ENCODE peak calls at places on chromosomes 2 and 18, in nine cellular contexts. I is left lung, O is GM13977, W is astrocyte of the cerebellum, P is AG10803, S is coronary artery, A is progenitor cell of endocrine pancreas, B is fibroblast of villous mesenchyme, U is PC-9. Q is an unnamed sample.

GRCh38 chr2:95043300-95043786 is 17.8 kb downstream of the MAL start:
- DNase-seq in I (no peak), O (peak), W (peak), P (peak), S (peak), A (no peak), B (peak), U (peak), Q (peak)

GRCh38 chr18:21741511-21742322 is 1.1 kb downstream of the MIB1 start:
- DNase-seq in I (peak), O (peak), W (no peak), P (peak), S (no peak), A (peak), B (peak), U (peak), Q (peak)

GRCh38 chr2:39787950-39788349 is 8.9 kb upstream of the THUMPD2 start:
- DNase-seq in I (no peak), O (no peak), W (no peak), P (no peak), S (no peak), A (no peak), B (no peak), U (no peak), Q (no peak)

GRCh38 chr2:10918661-10919414 is 7.1 kb downstream of the KCNF1 start:
- DNase-seq in I (no peak), O (no peak), W (no peak), P (no peak), S (no peak), A (no peak), B (peak), U (no peak), Q (peak)

GRCh38 chr2:4653989-4654388 is 950.6 kb downstream of the DCDC2C start:
- DNase-seq in I (no peak), O (no peak), W (no peak), P (no peak), S (no peak), A (no peak), B (no peak), U (no peak), Q (no peak)

GRCh38 chr2:103009861-103010260 is 248.0 kb downstream of the TMEM182 start:
- DNase-seq in I (no peak), O (no peak), W (no peak), P (no peak), S (no peak), A (no peak), B (no peak), U (no peak), Q (no peak)

GRCh38 chr2:233100192-233100998 is 40.3 kb downstream of the INPP5D start:
- DNase-seq in I (no peak), O (peak), W (no peak), P (no peak), S (no peak), A (no peak), B (no peak), U (no peak), Q (no peak)

GRCh38 chr2:239181601-239182471 is 219.0 kb downstream of the HDAC4 start:
- DNase-seq in I (no peak), O (no peak), W (no peak), P (no peak), S (peak), A (no peak), B (no peak), U (no peak), Q (no peak)

GRCh38 chr2:161990741-161991140 is 83.3 kb downstream of the DPP4 start:
- DNase-seq in I (no peak), O (no peak), W (peak), P (peak), S (no peak), A (no peak), B (peak), U (no peak), Q (peak)

GRCh38 chr2:23351388-23352141 is 33.4 kb upstream of the KLHL29 start:
- DNase-seq in I (peak), O (peak), W (peak), P (peak), S (peak), A (peak), B (peak), U (peak), Q (peak)

GRCh38 chr18:79572093-79572780 is 107.4 kb upstream of the CTDP1 start:
- DNase-seq in I (peak), O (no peak), W (no peak), P (no peak), S (peak), A (no peak), B (no peak), U (no peak), Q (no peak)

GRCh38 chr2:105308785-105309540 is 20.6 kb downstream of the TGFBRAP1 start:
- DNase-seq in I (peak), O (no peak), W (no peak), P (no peak), S (no peak), A (no peak), B (peak), U (no peak), Q (no peak)

GRCh38 chr18:63111549-63112402 is 207.8 kb downstream of the BCL2 start:
- DNase-seq in I (no peak), O (no peak), W (no peak), P (no peak), S (no peak), A (no peak), B (no peak), U (no peak), Q (peak)

GRCh38 chr18:75204262-75204977 is 4.5 kb downstream of the PTGR3 start:
- DNase-seq in I (peak), O (peak), W (no peak), P (no peak), S (no peak), A (no peak), B (peak), U (no peak), Q (no peak)

GRCh38 chr2:9819551-9819950 is 23.7 kb upstream of the TAF1B start:
- DNase-seq in I (no peak), O (no peak), W (no peak), P (no peak), S (no peak), A (no peak), B (no peak), U (no peak), Q (no peak)

GRCh38 chr2:196330645-196331044 is 159.3 kb upstream of the STK17B start:
- DNase-seq in I (no peak), O (no peak), W (no peak), P (no peak), S (no peak), A (no peak), B (no peak), U (no peak), Q (no peak)

GRCh38 chr2:19897623-19898245 is 4.0 kb downstream of the TTC32 start:
- DNase-seq in I (no peak), O (no peak), W (no peak), P (no peak), S (no peak), A (no peak), B (no peak), U (no peak), Q (no peak)

GRCh38 chr2:11678306-11678960 is 8.4 kb upstream of the NTSR2 start:
- DNase-seq in I (no peak), O (no peak), W (no peak), P (no peak), S (peak), A (no peak), B (no peak), U (no peak), Q (no peak)

GRCh38 chr18:76490701-76491171 is 4.3 kb downstream of the ZNF516 start:
- DNase-seq in I (peak), O (peak), W (no peak), P (no peak), S (no peak), A (peak), B (no peak), U (peak), Q (peak)

GRCh38 chr2:221492606-221493005 is 79.5 kb downstream of the EPHA4 start:
- DNase-seq in I (no peak), O (no peak), W (no peak), P (peak), S (no peak), A (no peak), B (no peak), U (no peak), Q (peak)

GRCh38 chr18:25467226-25468065 is 115.5 kb upstream of the ZNF521 start:
- DNase-seq in I (no peak), O (no peak), W (no peak), P (peak), S (no peak), A (no peak), B (no peak), U (no peak), Q (no peak)

GRCh38 chr2:42046819-42047487 is 868 bp upstream of the PKDCC start:
- DNase-seq in I (no peak), O (no peak), W (no peak), P (no peak), S (no peak), A (peak), B (peak), U (no peak), Q (peak)

GRCh38 chr2:76579911-76580310 is 869.2 kb upstream of the GCFC2 start:
- DNase-seq in I (no peak), O (no peak), W (no peak), P (no peak), S (no peak), A (no peak), B (no peak), U (no peak), Q (no peak)

GRCh38 chr2:128577141-128577930 is 258.7 kb upstream of the HS6ST1 start:
- DNase-seq in I (no peak), O (no peak), W (no peak), P (no peak), S (no peak), A (no peak), B (no peak), U (no peak), Q (no peak)

GRCh38 chr2:205148756-205149155 is 533.5 kb upstream of the NRP2 start:
- DNase-seq in I (no peak), O (no peak), W (no peak), P (peak), S (no peak), A (no peak), B (no peak), U (no peak), Q (no peak)

GRCh38 chr2:230797515-230798495 is 66.9 kb upstream of the ITM2C start:
- DNase-seq in I (no peak), O (peak), W (no peak), P (no peak), S (no peak), A (no peak), B (no peak), U (no peak), Q (peak)

GRCh38 chr2:233519787-233520611 is 46.6 kb downstream of the USP40 start:
- DNase-seq in I (no peak), O (no peak), W (no peak), P (no peak), S (no peak), A (no peak), B (peak), U (no peak), Q (no peak)

GRCh38 chr2:128493880-128494279 is 175.2 kb upstream of the HS6ST1 start:
- DNase-seq in I (no peak), O (no peak), W (no peak), P (no peak), S (peak), A (no peak), B (no peak), U (no peak), Q (peak)

GRCh38 chr2:231132126-231132525 is 7.3 kb upstream of the HTR2B start:
- DNase-seq in I (no peak), O (no peak), W (no peak), P (peak), S (no peak), A (no peak), B (peak), U (no peak), Q (peak)

GRCh38 chr2:3661149-3661660 is 3.2 kb downstream of the ALLC start:
- DNase-seq in I (no peak), O (no peak), W (no peak), P (peak), S (peak), A (no peak), B (no peak), U (no peak), Q (no peak)

GRCh38 chr2:84631047-84631446 is 114.7 kb downstream of the DNAH6 start:
- DNase-seq in I (no peak), O (peak), W (peak), P (peak), S (no peak), A (no peak), B (peak), U (no peak), Q (peak)

GRCh38 chr2:950627-950992 is at the start of gene SNTG2:
- DNase-seq in I (no peak), O (peak), W (no peak), P (peak), S (no peak), A (peak), B (no peak), U (no peak), Q (no peak)

GRCh38 chr2:88350641-88351601 is 101.6 kb downstream of the FOXI3 start:
- DNase-seq in I (peak), O (peak), W (no peak), P (peak), S (no peak), A (peak), B (peak), U (peak), Q (peak)

GRCh38 chr2:138036522-138036921 is 72.2 kb downstream of the HNMT start:
- DNase-seq in I (no peak), O (no peak), W (no peak), P (no peak), S (no peak), A (no peak), B (peak), U (no peak), Q (no peak)

GRCh38 chr2:113720167-113720566 is 36.3 kb downstream of the SLC35F5 start:
- DNase-seq in I (no peak), O (no peak), W (no peak), P (peak), S (no peak), A (no peak), B (peak), U (no peak), Q (peak)

GRCh38 chr2:72144746-72145657 is 2.7 kb downstream of the CYP26B1 start:
- DNase-seq in I (peak), O (peak), W (no peak), P (no peak), S (peak), A (no peak), B (no peak), U (peak), Q (no peak)

GRCh38 chr18:10160251-10160650 is 246.4 kb downstream of the VAPA start:
- DNase-seq in I (no peak), O (no peak), W (no peak), P (no peak), S (no peak), A (no peak), B (no peak), U (no peak), Q (no peak)

DNA sequence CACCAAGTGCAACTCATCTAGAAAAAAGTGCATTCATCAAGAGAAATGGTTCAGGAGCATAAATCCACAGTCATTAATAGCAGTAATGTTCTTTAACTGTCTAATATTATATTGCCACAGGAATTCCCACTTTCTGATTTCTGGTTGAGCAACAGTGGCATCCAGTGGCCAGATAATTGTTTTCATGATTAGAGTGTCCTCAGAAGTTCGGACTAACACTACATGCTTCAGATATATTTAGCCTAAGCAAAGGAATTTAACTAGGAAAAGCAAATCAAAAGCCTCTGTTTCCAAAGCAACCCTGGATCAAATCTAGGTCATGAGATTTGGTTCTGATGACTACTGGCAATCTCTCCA is 9.8 kb upstream of the ERBB4 start:
- DNase-seq in I (no peak), O (no peak), W (no peak), P (peak), S (no peak), A (no peak), B (peak), U (peak), Q (peak)
- TF ChIP-seq CTCF in I (peak), O (peak), W (peak), P (peak), S (no peak), A (peak), B (no peak), U (peak), Q (peak)

GRCh38 chr2:166513952-166514351 is 19.9 kb upstream of the SCN7A start:
- DNase-seq in I (no peak), O (no peak), W (no peak), P (no peak), S (no peak), A (no peak), B (no peak), U (no peak), Q (no peak)

GRCh38 chr2:166519391-166519962 is 25.4 kb upstream of the SCN7A start:
- DNase-seq in I (no peak), O (no peak), W (no peak), P (no peak), S (no peak), A (no peak), B (no peak), U (no peak), Q (no peak)

GRCh38 chr2:166518634-166519390 is 24.8 kb upstream of the SCN7A start:
- DNase-seq in I (no peak), O (no peak), W (no peak), P (no peak), S (no peak), A (no peak), B (no peak), U (no peak), Q (no peak)

GRCh38 chr2:166517533-166517932 is 23.5 kb upstream of the SCN7A start:
- DNase-seq in I (no peak), O (no peak), W (no peak), P (no peak), S (no peak), A (no peak), B (no peak), U (no peak), Q (no peak)

DNA sequence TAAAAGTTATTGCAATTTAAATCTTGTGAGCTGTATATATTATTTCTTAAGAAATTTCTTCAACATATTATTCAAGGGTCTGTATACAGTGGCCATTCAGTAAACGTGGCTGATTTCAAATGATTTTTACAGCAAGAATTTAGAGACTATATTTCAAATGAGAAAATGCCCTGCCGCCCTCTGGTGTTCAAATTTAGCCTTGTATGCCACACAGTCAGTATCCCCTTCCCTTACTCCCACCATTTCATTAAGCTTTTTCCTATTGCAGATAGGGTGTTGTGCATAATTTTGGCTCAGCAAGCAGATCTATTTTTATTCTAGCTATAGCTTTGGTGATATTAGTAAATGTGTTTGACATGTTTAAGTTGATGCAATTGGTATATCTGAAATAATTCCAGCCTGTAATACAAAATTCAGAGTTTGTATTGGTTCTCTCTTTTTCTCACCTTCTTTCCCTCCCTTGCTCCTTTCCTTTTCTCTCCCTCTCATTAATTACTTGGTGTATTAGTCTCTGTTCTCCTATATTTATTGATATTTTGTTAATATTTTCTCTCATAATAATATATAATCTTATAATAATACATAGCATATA is 22.8 kb upstream of the SCN7A start:
- DNase-seq in I (no peak), O (no peak), W (peak), P (no peak), S (no peak), A (no peak), B (peak), U (no peak), Q (peak)
- TF ChIP-seq CTCF in I (peak), O (peak), W (peak), P (peak), S (peak), A (peak), B (peak), U (peak), Q (peak)

DNA sequence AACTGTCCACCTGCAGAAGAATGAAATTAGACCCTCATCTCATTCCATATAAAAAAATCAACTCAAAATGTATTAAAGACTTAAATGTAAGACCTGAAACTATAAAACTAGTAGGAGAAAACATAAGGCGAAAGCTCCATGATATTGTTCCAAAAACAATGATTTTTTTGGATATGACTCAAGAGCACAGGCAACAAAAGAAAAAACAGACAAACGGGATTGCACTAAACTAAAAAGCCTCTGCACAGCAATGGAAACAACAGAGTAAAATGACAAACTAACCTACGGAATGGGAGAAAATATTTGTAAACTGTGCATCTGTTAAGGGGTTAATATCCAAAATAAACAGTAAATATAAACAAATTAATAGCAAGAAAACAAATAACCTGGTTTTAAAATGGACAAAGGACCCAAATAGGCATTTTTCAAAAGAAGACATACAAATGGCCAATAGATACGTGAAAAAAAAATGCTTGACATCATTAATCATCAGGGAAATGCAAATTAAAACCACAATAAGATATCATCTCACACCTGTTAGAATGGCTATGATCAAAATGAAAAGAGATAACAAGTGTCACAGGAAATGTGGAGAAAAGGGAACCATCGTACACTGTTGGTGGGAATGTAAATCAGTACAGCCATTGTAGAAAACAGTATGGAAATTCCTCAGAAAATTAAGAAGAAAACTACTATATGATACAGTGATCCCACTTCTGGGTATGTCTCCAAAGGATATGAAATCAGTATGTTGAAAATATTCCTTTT is 26.6 kb downstream of the LRRFIP1 start:
- DNase-seq in I (no peak), O (no peak), W (no peak), P (no peak), S (no peak), A (no peak), B (no peak), U (no peak), Q (no peak)
- TF ChIP-seq CTCF in I (no peak), O (no peak), W (no peak), P (no peak), S (no peak), A (no peak), B (no peak), U (no peak), Q (no peak)

GRCh38 chr2:112615051-112615450 is 30.6 kb downstream of the CHCHD5 start:
- DNase-seq in I (no peak), O (no peak), W (no peak), P (no peak), S (no peak), A (no peak), B (no peak), U (no peak), Q (no peak)

DNA sequence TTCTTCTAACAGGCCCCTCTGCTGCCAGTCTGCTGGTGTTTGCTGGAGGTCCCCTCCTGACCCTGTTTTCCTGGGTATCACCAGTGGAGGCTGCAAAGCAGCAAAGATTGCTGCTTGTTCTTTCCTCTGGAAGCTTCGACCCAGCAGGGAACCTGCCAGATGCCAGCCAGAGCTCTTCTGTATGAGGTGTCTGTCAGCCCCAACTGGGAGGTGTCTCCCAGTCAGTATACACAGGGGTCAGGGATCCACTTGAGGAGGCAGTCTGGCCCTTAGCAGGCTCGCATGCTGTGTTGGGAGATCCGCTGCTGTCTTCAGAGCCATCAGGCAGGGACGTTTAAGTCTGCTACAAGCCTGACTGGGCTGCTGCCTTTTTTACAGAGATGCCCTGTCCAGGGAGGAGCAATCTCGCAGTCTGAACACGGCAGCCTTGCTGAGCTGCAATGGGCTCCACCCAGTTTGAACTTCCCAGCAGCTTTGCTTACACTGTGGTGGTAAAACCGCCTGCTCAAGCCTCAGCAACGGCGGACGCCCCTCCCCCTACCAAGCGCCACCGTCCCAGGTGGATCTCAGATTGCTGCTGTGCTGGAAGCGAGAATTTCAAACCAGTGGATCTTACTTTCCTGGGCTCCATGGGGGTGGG is 29.9 kb downstream of the CHCHD5 start:
- DNase-seq in I (no peak), O (no peak), W (no peak), P (no peak), S (no peak), A (peak), B (peak), U (no peak), Q (no peak)
- TF ChIP-seq CTCF in I (no peak), O (no peak), W (no peak), P (no peak), S (no peak), A (no peak), B (no peak), U (no peak), Q (no peak)

Q was measured in fibroblast of pulmonary artery.